ENCODE peak calls at places on chromosomes 2 and 18, in five cellular contexts. N, X, F, O and H are unnamed samples.

GRCh38 chr2:109260886-109261700 is 132.1 kb downstream of the SH3RF3 start:
- DNase-seq in N (peak), X (no peak), F (peak), O (no peak), H (no peak)

GRCh38 chr2:19408592-19408991 is 50.2 kb upstream of the OSR1 start:
- DNase-seq in N (peak), X (no peak), F (no peak), O (no peak), H (no peak)

GRCh38 chr18:41923495-41923894 is 31.5 kb upstream of the PIK3C3 start:
- DNase-seq in N (no peak), X (no peak), F (peak), O (no peak), H (no peak)

GRCh38 chr2:122519806-122520205 is 764.4 kb downstream of the TSN start:
- DNase-seq in N (no peak), X (no peak), F (no peak), O (no peak), H (no peak)

GRCh38 chr2:191379375-191379774 is 134.2 kb downstream of the MYO1B start:
- DNase-seq in N (no peak), X (no peak), F (no peak), O (no peak), H (no peak)

GRCh38 chr18:13145636-13146190 is 72.8 kb upstream of the LDLRAD4 start:
- DNase-seq in N (no peak), X (no peak), F (peak), O (no peak), H (no peak)

GRCh38 chr2:71067567-71068217 is 756 bp upstream of the NAGK start:
- DNase-seq in N (no peak), X (peak), F (peak), O (peak), H (peak)

GRCh38 chr2:237482485-237482884 is 4.6 kb upstream of the MLPH start:
- DNase-seq in N (peak), X (no peak), F (no peak), O (no peak), H (no peak)

GRCh38 chr2:109612991-109613921 is 510 bp downstream of the SEPTIN10 start:
- DNase-seq in N (peak), X (no peak), F (peak), O (no peak), H (no peak)

GRCh38 chr2:20231632-20232031 is 6.7 kb upstream of the SDC1 start:
- DNase-seq in N (peak), X (no peak), F (peak), O (no peak), H (no peak)

GRCh38 chr18:6627621-6628020 is 101.9 kb upstream of the ARHGAP28 start:
- DNase-seq in N (peak), X (no peak), F (no peak), O (no peak), H (no peak)

GRCh38 chr2:3651686-3652516 is 6.1 kb upstream of the ALLC start:
- DNase-seq in N (peak), X (peak), F (peak), O (peak), H (peak)

GRCh38 chr18:28175930-28176673 is 828 bp downstream of the CDH2 start:
- DNase-seq in N (no peak), X (peak), F (no peak), O (no peak), H (peak)

GRCh38 chr2:231250146-231250545 is 51.7 kb downstream of the ARMC9 start:
- DNase-seq in N (peak), X (no peak), F (peak), O (no peak), H (no peak)

GRCh38 chr2:102001767-102002142 is 10.0 kb downstream of the IL1R2 start:
- DNase-seq in N (no peak), X (no peak), F (no peak), O (no peak), H (no peak)

GRCh38 chr2:161876416-161876815 is 197.6 kb downstream of the DPP4 start:
- DNase-seq in N (no peak), X (no peak), F (no peak), O (no peak), H (no peak)

GRCh38 chr2:106061971-106062370 is 132.1 kb downstream of the UXS1 start:
- DNase-seq in N (no peak), X (no peak), F (no peak), O (no peak), H (no peak)

GRCh38 chr2:29950432-29950943 is 29.1 kb upstream of the ALK start:
- DNase-seq in N (no peak), X (no peak), F (no peak), O (no peak), H (no peak)

GRCh38 chr2:47818777-47819176 is 35.8 kb downstream of the MSH6 start:
- DNase-seq in N (no peak), X (no peak), F (no peak), O (no peak), H (no peak)

GRCh38 chr2:101162561-101163330 is 11.6 kb upstream of the TBC1D8 start:
- DNase-seq in N (no peak), X (no peak), F (no peak), O (no peak), H (no peak)

GRCh38 chr18:59264651-59265245 is 8.5 kb downstream of the RAX start:
- DNase-seq in N (no peak), X (no peak), F (no peak), O (no peak), H (no peak)

GRCh38 chr2:200964498-200964897 is 1.0 kb upstream of the ORC2 start:
- DNase-seq in N (no peak), X (no peak), F (peak), O (no peak), H (no peak)

GRCh38 chr2:143807192-143807591 is 678.0 kb downstream of the ARHGAP15 start:
- DNase-seq in N (peak), X (no peak), F (no peak), O (no peak), H (no peak)

GRCh38 chr2:215361211-215361875 is 49.5 kb downstream of the ATIC start:
- DNase-seq in N (peak), X (no peak), F (no peak), O (no peak), H (no peak)

GRCh38 chr2:37201766-37202165 is 5.5 kb downstream of the CEBPZOS start:
- DNase-seq in N (no peak), X (no peak), F (peak), O (peak), H (no peak)

GRCh38 chr2:217935245-217935879 is 67.4 kb downstream of the TNS1 start:
- DNase-seq in N (peak), X (no peak), F (no peak), O (no peak), H (no peak)

GRCh38 chr2:240398711-240399267 is 36.7 kb upstream of the GPC1 start:
- DNase-seq in N (no peak), X (no peak), F (no peak), O (no peak), H (no peak)

GRCh38 chr2:102193074-102193473 is 6.3 kb downstream of the IL1RL2 start:
- DNase-seq in N (no peak), X (no peak), F (no peak), O (no peak), H (no peak)

GRCh38 chr2:55309441-55309840 is 40.4 kb upstream of the MTIF2 start:
- DNase-seq in N (peak), X (no peak), F (no peak), O (no peak), H (no peak)

DNA sequence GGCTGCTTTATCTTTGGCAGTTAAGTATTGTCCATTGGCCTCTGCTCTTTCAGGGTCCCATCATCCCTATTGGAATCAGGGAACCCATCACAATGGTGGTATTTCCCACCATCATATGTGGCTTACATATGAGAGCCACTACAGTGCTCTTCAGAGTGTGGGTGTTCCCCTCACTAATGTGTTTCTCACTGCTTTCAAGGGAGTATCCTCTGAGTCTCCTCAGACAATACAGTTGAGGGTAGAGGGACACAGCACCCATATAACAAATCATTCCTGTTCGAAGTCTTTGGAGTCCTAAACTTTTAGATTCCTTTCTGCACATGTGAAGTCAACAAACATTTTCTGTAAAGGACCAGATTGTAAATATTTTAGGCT is 48.7 kb upstream of the DNAJC10 start:
- DNase-seq in N (no peak), X (no peak), F (no peak), O (no peak), H (no peak)
- TF ChIP-seq CTCF in N (no peak), X (no peak), F (no peak), O (peak), H (no peak)

DNA sequence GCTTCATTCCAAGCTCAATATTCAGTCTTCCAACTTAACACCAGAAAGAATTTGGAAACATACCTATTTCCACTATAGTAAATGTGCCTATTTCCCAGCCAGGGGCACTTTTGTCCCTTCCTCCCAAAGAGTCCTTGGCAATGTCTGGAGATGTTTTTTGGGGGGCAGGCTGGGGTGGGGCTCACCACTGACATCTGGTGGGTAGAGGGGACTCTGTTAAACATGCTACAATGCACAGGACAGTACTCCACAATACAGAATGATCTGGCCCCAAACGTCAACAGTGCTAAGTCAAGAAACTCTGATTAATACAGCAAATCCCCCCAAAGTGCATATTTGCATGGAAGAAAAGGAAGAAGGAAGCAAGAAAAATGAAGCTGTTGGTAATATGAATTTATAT is 61.7 kb downstream of the SMIM21 start:
- DNase-seq in N (no peak), X (no peak), F (no peak), O (no peak), H (no peak)
- TF ChIP-seq CTCF in N (no peak), X (peak), F (no peak), O (peak), H (no peak)

DNA sequence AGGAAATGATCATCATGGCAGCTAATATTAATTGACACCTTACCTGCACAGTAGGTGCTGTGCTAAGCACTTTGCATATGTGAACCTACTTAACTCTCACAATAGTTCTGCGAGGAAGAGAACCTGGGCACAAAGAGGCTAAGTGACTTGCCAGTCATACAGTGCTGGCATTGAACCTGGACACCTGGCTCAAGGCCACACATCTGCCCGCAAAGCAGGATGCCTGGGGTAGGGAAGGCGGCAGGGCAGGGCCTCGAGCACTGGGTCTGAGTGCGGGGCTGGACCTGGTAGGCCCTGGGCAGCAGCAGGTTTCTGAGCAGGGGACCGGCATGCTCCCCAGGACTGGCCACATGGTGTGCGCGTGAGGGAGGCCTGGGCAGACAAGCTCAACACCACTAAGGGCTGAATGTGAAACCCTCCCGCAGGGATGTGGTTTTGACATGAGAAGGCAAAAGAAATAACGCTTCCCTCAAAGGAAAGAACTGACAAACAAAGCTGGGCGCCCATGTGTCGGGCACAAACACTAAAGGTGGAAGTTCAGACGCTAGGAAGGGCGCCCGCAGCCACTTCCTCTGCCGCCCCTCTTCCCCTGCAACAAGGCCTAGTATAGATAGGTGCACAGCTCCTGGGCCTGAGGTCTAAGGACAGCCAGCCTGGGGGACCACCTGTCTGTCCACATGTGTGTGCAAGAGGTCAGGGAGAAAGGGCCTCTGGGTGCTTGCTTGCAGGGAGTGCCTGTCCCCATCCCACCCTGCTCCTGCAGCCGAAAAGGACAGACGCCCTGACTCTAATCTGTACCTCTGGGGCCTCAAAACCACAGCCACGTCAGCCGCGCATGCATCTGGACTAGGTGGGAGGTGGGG is 92.5 kb downstream of the ZFP36L2 start:
- DNase-seq in N (no peak), X (peak), F (peak), O (peak), H (peak)
- TF ChIP-seq CTCF in N (no peak), X (no peak), F (peak), O (no peak), H (no peak)

GRCh38 chr2:85011747-85012146 is 40.8 kb downstream of the KCMF1 start:
- DNase-seq in N (no peak), X (no peak), F (peak), O (peak), H (no peak)
- TF ChIP-seq CTCF in N (no peak), X (no peak), F (peak), O (peak), H (peak)

GRCh38 chr2:168482245-168482644 is 26.2 kb downstream of the CERS6 start:
- DNase-seq in N (no peak), X (no peak), F (no peak), O (no peak), H (no peak)
- TF ChIP-seq CTCF in N (no peak), X (no peak), F (no peak), O (no peak), H (no peak)

DNA sequence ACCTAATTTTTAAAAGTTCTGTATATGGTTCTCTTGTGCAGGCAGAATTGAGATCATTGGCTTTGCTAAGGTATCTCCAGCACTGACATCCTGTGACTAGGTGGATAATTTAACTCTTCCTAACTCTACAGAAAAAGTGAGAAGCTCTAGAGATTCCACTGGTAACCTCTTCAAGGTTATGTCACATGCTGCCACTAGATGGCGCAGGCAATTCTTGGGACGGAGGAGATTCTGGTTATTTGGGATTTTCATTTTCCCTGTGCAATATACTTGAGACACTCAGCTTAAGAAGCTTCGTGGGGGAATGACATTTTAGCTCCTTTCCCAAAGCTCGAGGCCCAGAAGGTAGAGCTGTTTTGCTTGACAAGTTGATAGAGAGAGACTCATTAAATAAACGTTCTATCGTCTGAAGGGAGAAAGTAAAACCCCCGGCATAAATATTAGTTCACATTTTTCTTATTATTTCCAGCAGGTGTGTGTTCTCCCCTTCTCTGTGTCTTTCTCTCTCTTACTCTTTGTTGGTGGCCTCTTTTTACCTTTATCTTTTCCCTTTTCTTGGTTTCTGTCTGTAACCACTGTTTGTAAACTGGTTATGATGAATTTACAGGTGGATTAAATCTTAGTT is 26.6 kb upstream of the LANCL1 start:
- DNase-seq in N (peak), X (peak), F (peak), O (peak), H (peak)
- TF ChIP-seq CTCF in N (peak), X (peak), F (peak), O (peak), H (peak)

GRCh38 chr2:172114579-172114978 is 11.9 kb upstream of the DLX2 start:
- DNase-seq in N (no peak), X (no peak), F (no peak), O (no peak), H (no peak)
- TF ChIP-seq CTCF in N (no peak), X (no peak), F (no peak), O (no peak), H (no peak)